ENCODE peak calls at places on chromosomes 16 and 17, in seven cellular contexts. One of them, this sample, is unnamed.

GRCh38 chr16:55100100-55100499 is 169.4 kb downstream of the IRX5 start:
- DNase-seq in non-pigmented ciliary epithelial cell: no peak
- DNase-seq in fibroblast of pulmonary artery: no peak
- DNase-seq in nephron progenitor cell: no peak
- DNase-seq in HT1080: no peak
- DNase-seq in transverse colon: no peak
- DNase-seq in hypothalamus: no peak
- DNase-seq in this sample: no peak

GRCh38 chr16:57186630-57187507 is 740 bp downstream of the RSPRY1 start:
- DNase-seq in non-pigmented ciliary epithelial cell: no peak
- DNase-seq in fibroblast of pulmonary artery: no peak
- DNase-seq in nephron progenitor cell: peak
- DNase-seq in HT1080: peak
- DNase-seq in transverse colon: peak
- DNase-seq in hypothalamus: no peak
- DNase-seq in this sample: no peak

GRCh38 chr16:85234310-85235235 is 122.3 kb upstream of the CIBAR2 start:
- DNase-seq in non-pigmented ciliary epithelial cell: no peak
- DNase-seq in fibroblast of pulmonary artery: peak
- DNase-seq in nephron progenitor cell: peak
- DNase-seq in HT1080: no peak
- DNase-seq in transverse colon: peak
- DNase-seq in hypothalamus: no peak
- DNase-seq in this sample: peak

GRCh38 chr17:50882851-50883250 is 16.7 kb upstream of the TOB1 start:
- DNase-seq in non-pigmented ciliary epithelial cell: no peak
- DNase-seq in fibroblast of pulmonary artery: peak
- DNase-seq in nephron progenitor cell: no peak
- DNase-seq in HT1080: no peak
- DNase-seq in transverse colon: no peak
- DNase-seq in hypothalamus: no peak
- DNase-seq in this sample: no peak

GRCh38 chr17:74164446-74165045 is 38.9 kb upstream of the RPL38 start:
- DNase-seq in non-pigmented ciliary epithelial cell: no peak
- DNase-seq in fibroblast of pulmonary artery: no peak
- DNase-seq in nephron progenitor cell: no peak
- DNase-seq in HT1080: no peak
- DNase-seq in transverse colon: no peak
- DNase-seq in hypothalamus: no peak
- DNase-seq in this sample: no peak

GRCh38 chr16:67773099-67773498 is 33.3 kb downstream of the RANBP10 start:
- DNase-seq in non-pigmented ciliary epithelial cell: no peak
- DNase-seq in fibroblast of pulmonary artery: peak
- DNase-seq in nephron progenitor cell: no peak
- DNase-seq in HT1080: no peak
- DNase-seq in transverse colon: peak
- DNase-seq in hypothalamus: no peak
- DNase-seq in this sample: no peak

GRCh38 chr16:9978160-9978725 is 204.0 kb downstream of the GRIN2A start:
- DNase-seq in non-pigmented ciliary epithelial cell: no peak
- DNase-seq in fibroblast of pulmonary artery: no peak
- DNase-seq in nephron progenitor cell: no peak
- DNase-seq in HT1080: no peak
- DNase-seq in transverse colon: no peak
- DNase-seq in hypothalamus: no peak
- DNase-seq in this sample: no peak

GRCh38 chr16:73568769-73569168 is 520.8 kb upstream of the ZFHX3 start:
- DNase-seq in non-pigmented ciliary epithelial cell: no peak
- DNase-seq in fibroblast of pulmonary artery: no peak
- DNase-seq in nephron progenitor cell: no peak
- DNase-seq in HT1080: no peak
- DNase-seq in transverse colon: no peak
- DNase-seq in hypothalamus: no peak
- DNase-seq in this sample: no peak